ENCODE peak calls at places on chromosomes 3 and 15, in five cellular contexts. D is fibroblast of lung, Y is right cardiac atrium, H is right atrium auricular region, T is esophagus squamous epithelium. L is an unnamed sample.
A peak's percentile ranks its signal among the peaks of the same experiment; 100 is the strongest.

GRCh38 chr3:94647131-94647530 is 584.3 kb downstream of the NSUN3 start:
- DNase-seq in D (peak; percentile 46), Y (no peak), H (no peak), T (no peak), L (no peak)

GRCh38 chr3:143479727-143480126 is 360.2 kb downstream of the CHST2 start:
- DNase-seq in D (no peak), Y (no peak), H (no peak), T (no peak), L (no peak)

GRCh38 chr15:60005352-60006202 is 1.5 kb downstream of the FOXB1 start:
- DNase-seq in D (no peak), Y (no peak), H (no peak), T (no peak), L (no peak)

GRCh38 chr3:20039765-20040475 is at the start of gene KAT2B:
- DNase-seq in D (peak; percentile 60), Y (peak; percentile 93), H (peak; percentile 75), T (peak; percentile 22), L (peak; percentile 86)

GRCh38 chr15:68781766-68782588 is 38.7 kb downstream of the ANP32A start:
- DNase-seq in D (no peak), Y (peak; percentile 89), H (peak; percentile 82), T (no peak), L (peak; percentile 62)

GRCh38 chr15:75720787-75721461 is 8.3 kb upstream of the CSPG4 start:
- DNase-seq in D (peak; percentile 61), Y (peak; percentile 81), H (no peak), T (no peak), L (no peak)

GRCh38 chr3:170809021-170809974 is 60.7 kb downstream of the RPL22L1 start:
- DNase-seq in D (peak; percentile 77), Y (no peak), H (no peak), T (no peak), L (peak; percentile 44)

GRCh38 chr3:196868297-196868661 is 559 bp downstream of the SENP5 start:
- DNase-seq in D (peak; percentile 32), Y (no peak), H (no peak), T (no peak), L (peak; percentile 38)

GRCh38 chr3:184582583-184582982 is 21.0 kb downstream of the EPHB3 start:
- DNase-seq in D (no peak), Y (peak; percentile 79), H (peak; percentile 77), T (no peak), L (peak; percentile 76)

GRCh38 chr3:25747033-25747432 is 36.2 kb downstream of the NGLY1 start:
- DNase-seq in D (peak; percentile 26), Y (no peak), H (no peak), T (no peak), L (no peak)

GRCh38 chr3:139269984-139270383 is 73.8 kb upstream of the MRPS22 start:
- DNase-seq in D (no peak), Y (no peak), H (no peak), T (no peak), L (no peak)
- H3K4me1 ChIP-seq in D (no peaks in the 10 kb centered on the region), Y (no peaks in the 10 kb centered on the region), H (no peaks in the 10 kb centered on the region), T (no peaks in the 10 kb centered on the region), L (peaks cover 5% of the 10 kb centered on the region)

GRCh38 chr3:42461762-42462161 is 40.7 kb upstream of the VIPR1 start:
- DNase-seq in D (no peak), Y (no peak), H (no peak), T (no peak), L (no peak)
- H3K4me1 ChIP-seq in D (no peaks in the 10 kb centered on the region), Y (no peaks in the 10 kb centered on the region), H (no peaks in the 10 kb centered on the region), T (no peaks in the 10 kb centered on the region), L (no peaks in the 10 kb centered on the region)

DNA sequence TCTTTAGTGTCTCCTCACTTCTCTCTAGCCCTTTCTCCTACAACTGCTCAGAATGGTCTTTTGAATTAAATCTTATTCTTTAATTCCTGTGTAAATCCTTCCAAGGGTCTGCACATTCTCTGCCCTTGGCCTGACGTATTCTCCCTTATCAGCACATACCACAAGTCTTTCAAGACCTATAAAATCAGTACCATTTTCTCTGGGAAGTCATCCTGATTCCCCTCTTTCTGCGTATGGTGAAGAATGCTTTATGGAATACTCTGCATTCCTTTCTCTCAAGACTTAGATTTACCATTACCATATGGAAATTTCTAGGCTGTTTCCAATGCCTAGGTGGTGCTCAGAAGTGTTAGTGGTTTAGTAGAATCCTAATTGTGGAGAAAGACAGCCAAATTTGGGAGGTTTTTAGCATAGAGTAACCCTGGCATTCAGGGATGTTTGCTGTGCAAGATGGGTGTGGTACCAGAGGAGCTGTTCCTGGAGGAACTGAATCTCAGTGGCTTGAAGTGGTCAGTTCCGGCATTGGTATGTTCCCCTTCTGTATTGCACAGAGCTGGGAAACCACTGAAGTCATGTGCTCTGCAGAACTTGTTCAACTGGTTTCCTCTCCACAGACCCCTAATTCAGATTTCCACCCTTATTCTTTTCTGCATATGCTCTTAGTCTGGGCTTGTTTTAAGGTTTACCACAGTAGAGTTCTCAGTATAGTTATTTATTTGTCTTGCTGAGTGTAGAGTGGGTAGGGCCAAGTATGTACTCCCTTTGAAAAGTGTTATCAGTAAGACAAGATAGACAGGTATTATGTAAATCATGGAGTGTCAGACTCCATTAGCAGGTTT is 24.5 kb downstream of the IQGAP1 start:
- DNase-seq in D (peak; percentile 87), Y (no peak), H (peak; percentile 71), T (no peak), L (no peak)
- H3K4me1 ChIP-seq in D (peaks cover 20% of the 10 kb centered on the region), Y (peaks cover 15% of the 10 kb centered on the region), H (no peaks in the 10 kb centered on the region), T (peaks cover 72% of the 10 kb centered on the region), L (peaks cover 8% of the 10 kb centered on the region)

GRCh38 chr15:40927497-40928346 is 1.4 kb upstream of the DLL4 start:
- DNase-seq in D (no peak), Y (peak; percentile 71), H (no peak), T (no peak), L (no peak)
- H3K4me1 ChIP-seq in D (peaks cover 11% of the 10 kb centered on the region), Y (peaks cover 2% of the 10 kb centered on the region), H (no peaks in the 10 kb centered on the region), T (peaks cover 72% of the 10 kb centered on the region), L (peaks cover 50% of the 10 kb centered on the region)

DNA sequence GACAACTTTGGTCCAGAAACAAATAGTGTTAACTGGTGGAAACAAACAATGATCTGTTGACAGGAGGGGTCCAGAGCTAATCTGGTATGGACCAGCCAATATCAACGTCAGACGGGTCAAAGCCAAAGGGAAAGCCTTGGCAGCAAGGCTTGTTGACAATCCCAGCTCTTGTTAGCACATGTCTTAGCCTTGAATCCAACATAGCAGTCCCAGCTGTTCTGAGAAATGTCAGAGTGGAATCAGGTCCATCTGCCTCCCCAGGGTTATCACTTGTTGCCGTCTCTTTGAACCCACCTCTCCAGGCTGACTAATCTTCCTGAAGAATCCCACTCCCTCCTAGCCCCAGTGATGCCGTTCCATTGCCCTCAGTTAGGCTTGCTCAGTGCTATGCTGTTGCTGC is 404.6 kb upstream of the MCTP2 start:
- DNase-seq in D (no peak), Y (peak; percentile 60), H (no peak), T (no peak), L (no peak)
- H3K4me1 ChIP-seq in D (no peaks in the 10 kb centered on the region), Y (peaks cover 4% of the 10 kb centered on the region), H (no peaks in the 10 kb centered on the region), T (peaks cover 62% of the 10 kb centered on the region), L (no peaks in the 10 kb centered on the region)

GRCh38 chr15:66749841-66750575 is 48.0 kb downstream of the SMAD6 start:
- DNase-seq in D (peak; percentile 37), Y (peak; percentile 10), H (no peak), T (no peak), L (peak; percentile 41)
- H3K4me1 ChIP-seq in D (peaks cover 35% of the 10 kb centered on the region), Y (peaks cover 61% of the 10 kb centered on the region), H (no peaks in the 10 kb centered on the region), T (peaks cover 39% of the 10 kb centered on the region), L (peaks cover 14% of the 10 kb centered on the region)

GRCh38 chr3:72210248-72210647 is 425.3 kb upstream of the PROK2 start:
- DNase-seq in D (peak; percentile 51), Y (no peak), H (no peak), T (no peak), L (no peak)
- H3K4me1 ChIP-seq in D (no peaks in the 10 kb centered on the region), Y (no peaks in the 10 kb centered on the region), H (no peaks in the 10 kb centered on the region), T (no peaks in the 10 kb centered on the region), L (no peaks in the 10 kb centered on the region)

GRCh38 chr3:7750296-7750695 is 751.3 kb upstream of the LMCD1 start:
- DNase-seq in D (no peak), Y (no peak), H (no peak), T (no peak), L (no peak)
- H3K4me1 ChIP-seq in D (no peaks in the 10 kb centered on the region), Y (no peaks in the 10 kb centered on the region), H (no peaks in the 10 kb centered on the region), T (no peaks in the 10 kb centered on the region), L (no peaks in the 10 kb centered on the region)

L was measured in adrenal gland.